ENCODE peak calls at places on chromosomes 11 and 22, in eight cellular contexts. F, J, X, Z, R, U, M and O are unnamed samples.

GRCh38 chr22:35915477-35916013 is 113.1 kb downstream of the RBFOX2 start:
- DNase-seq in U (peak; percentile 47), Z (no peak), R (no peak), J (no peak), M (no peak), F (no peak), X (peak; percentile 47), O (no peak)

GRCh38 chr11:34667810-34668582 is 47.1 kb downstream of the EHF start:
- DNase-seq in U (no peak), J (no peak), M (no peak), Z (no peak), X (no peak), F (no peak), R (no peak), O (no peak)

GRCh38 chr11:3123761-3124733 is 41.1 kb downstream of the OSBPL5 start:
- DNase-seq in R (no peak), J (no peak), Z (peak; percentile 2), M (peak; percentile 69), X (peak; percentile 96), F (no peak), U (no peak), O (peak; percentile 96)

GRCh38 chr11:132099692-132100091 is 729.3 kb downstream of the NTM start:
- DNase-seq in R (no peak), F (no peak), U (peak; percentile 48), J (no peak), X (no peak), Z (no peak), M (no peak), O (no peak)

GRCh38 chr11:11510939-11511338 is 110.9 kb downstream of the GALNT18 start:
- DNase-seq in X (peak; percentile 89), R (peak; percentile 96), F (no peak), Z (no peak), U (no peak), M (no peak), J (no peak), O (no peak)

GRCh38 chr11:46465683-46466082 is 74.1 kb upstream of the CHRM4 start:
- DNase-seq in J (no peak), Z (no peak), M (no peak), U (no peak), X (no peak), F (no peak), R (no peak), O (no peak)

GRCh38 chr22:27416553-27417427 is 384.8 kb downstream of the MN1 start:
- DNase-seq in X (peak; percentile 96), M (peak; percentile 64), Z (no peak), J (no peak), R (no peak), F (no peak), U (no peak), O (peak; percentile 96)

GRCh38 chr11:69961738-69962137 is 116.4 kb upstream of the ANO1 start:
- DNase-seq in R (no peak), Z (no peak), U (no peak), F (no peak), X (no peak), J (no peak), M (no peak), O (no peak)

GRCh38 chr11:100808904-100809491 is 121.9 kb downstream of the ARHGAP42 start:
- DNase-seq in R (no peak), F (no peak), Z (no peak), U (no peak), J (no peak), M (peak; percentile 55), X (peak; percentile 66), O (peak; percentile 75)

GRCh38 chr11:443542-444199 is 1.9 kb upstream of the ANO9 start:
- DNase-seq in R (peak; percentile 76), F (no peak), M (no peak), Z (no peak), J (no peak), X (no peak), U (no peak), O (peak; percentile 35)

GRCh38 chr11:78380615-78381029 is 37.0 kb downstream of the GAB2 start:
- DNase-seq in X (no peak), Z (no peak), J (no peak), M (peak; percentile 37), F (no peak), R (no peak), U (no peak), O (peak; percentile 82)